ENCODE peak calls at places on chromosomes 7 and 10, in seven cellular contexts. One of them, this sample, is unnamed.
A peak's percentile ranks its signal among the peaks of the same experiment; 100 is the strongest.

GRCh38 chr7:42238709-42239395 is 1.8 kb upstream of the GLI3 start:
- DNase-seq in LoVo: no peak
- DNase-seq in WERI-Rb-1: no peak
- DNase-seq in activated effector memory CD4-positive, alpha-beta T cell treated with anti-CD3 and anti-CD28 coated beads, Interleukin-2, amount 50 U/mL, for 16 hours: no peak
- DNase-seq in stimulated activated CD4-positive, alpha-beta T cell treated with anti-CD3 and anti-CD28 coated beads, TNF-alpha, amount 100 ng/mL, for 4 hours: no peak
- DNase-seq in spleen: no peak
- DNase-seq in heart right ventricle: no peak
- DNase-seq in this sample: no peak

GRCh38 chr10:47383254-47384147 is 592 bp downstream of the ZNF488 start:
- DNase-seq in spleen: no peak
- DNase-seq in activated effector memory CD4-positive, alpha-beta T cell treated with anti-CD3 and anti-CD28 coated beads, Interleukin-2, amount 50 U/mL, for 16 hours: peak; percentile 22
- DNase-seq in stimulated activated CD4-positive, alpha-beta T cell treated with anti-CD3 and anti-CD28 coated beads, TNF-alpha, amount 100 ng/mL, for 4 hours: no peak
- DNase-seq in LoVo: no peak
- DNase-seq in heart right ventricle: no peak
- DNase-seq in WERI-Rb-1: peak; percentile 67
- DNase-seq in this sample: peak; percentile 57

GRCh38 chr7:1677206-1678069 is 7.4 kb downstream of the ELFN1 start:
- DNase-seq in stimulated activated CD4-positive, alpha-beta T cell treated with anti-CD3 and anti-CD28 coated beads, TNF-alpha, amount 100 ng/mL, for 4 hours: no peak
- DNase-seq in activated effector memory CD4-positive, alpha-beta T cell treated with anti-CD3 and anti-CD28 coated beads, Interleukin-2, amount 50 U/mL, for 16 hours: peak; percentile 37
- DNase-seq in heart right ventricle: no peak
- DNase-seq in LoVo: no peak
- DNase-seq in spleen: peak; percentile 47
- DNase-seq in WERI-Rb-1: no peak
- DNase-seq in this sample: no peak

GRCh38 chr10:72688208-72688651 is 3.7 kb upstream of the MCU start:
- DNase-seq in WERI-Rb-1: no peak
- DNase-seq in stimulated activated CD4-positive, alpha-beta T cell treated with anti-CD3 and anti-CD28 coated beads, TNF-alpha, amount 100 ng/mL, for 4 hours: no peak
- DNase-seq in LoVo: peak; percentile 45
- DNase-seq in activated effector memory CD4-positive, alpha-beta T cell treated with anti-CD3 and anti-CD28 coated beads, Interleukin-2, amount 50 U/mL, for 16 hours: no peak
- DNase-seq in spleen: no peak
- DNase-seq in heart right ventricle: no peak
- DNase-seq in this sample: no peak

GRCh38 chr10:30747633-30748032 is 118.1 kb upstream of the LYZL2 start:
- DNase-seq in stimulated activated CD4-positive, alpha-beta T cell treated with anti-CD3 and anti-CD28 coated beads, TNF-alpha, amount 100 ng/mL, for 4 hours: no peak
- DNase-seq in LoVo: no peak
- DNase-seq in activated effector memory CD4-positive, alpha-beta T cell treated with anti-CD3 and anti-CD28 coated beads, Interleukin-2, amount 50 U/mL, for 16 hours: peak; percentile 83
- DNase-seq in heart right ventricle: no peak
- DNase-seq in spleen: no peak
- DNase-seq in WERI-Rb-1: no peak
- DNase-seq in this sample: no peak

GRCh38 chr10:77279207-77279606 is 358.4 kb downstream of the KCNMA1 start:
- DNase-seq in LoVo: no peak
- DNase-seq in stimulated activated CD4-positive, alpha-beta T cell treated with anti-CD3 and anti-CD28 coated beads, TNF-alpha, amount 100 ng/mL, for 4 hours: no peak
- DNase-seq in spleen: no peak
- DNase-seq in WERI-Rb-1: no peak
- DNase-seq in activated effector memory CD4-positive, alpha-beta T cell treated with anti-CD3 and anti-CD28 coated beads, Interleukin-2, amount 50 U/mL, for 16 hours: no peak
- DNase-seq in heart right ventricle: no peak
- DNase-seq in this sample: no peak

GRCh38 chr10:97686962-97687784 is at the start of gene AVPI1:
- DNase-seq in activated effector memory CD4-positive, alpha-beta T cell treated with anti-CD3 and anti-CD28 coated beads, Interleukin-2, amount 50 U/mL, for 16 hours: peak; percentile 98
- DNase-seq in stimulated activated CD4-positive, alpha-beta T cell treated with anti-CD3 and anti-CD28 coated beads, TNF-alpha, amount 100 ng/mL, for 4 hours: peak; percentile 96
- DNase-seq in heart right ventricle: peak; percentile 98
- DNase-seq in WERI-Rb-1: peak; percentile 98
- DNase-seq in spleen: peak; percentile 99
- DNase-seq in LoVo: peak; percentile 99
- DNase-seq in this sample: peak; percentile 97

GRCh38 chr7:141477866-141478265 is 73.3 kb upstream of the AGK start:
- DNase-seq in spleen: no peak
- DNase-seq in LoVo: no peak
- DNase-seq in heart right ventricle: no peak
- DNase-seq in activated effector memory CD4-positive, alpha-beta T cell treated with anti-CD3 and anti-CD28 coated beads, Interleukin-2, amount 50 U/mL, for 16 hours: no peak
- DNase-seq in stimulated activated CD4-positive, alpha-beta T cell treated with anti-CD3 and anti-CD28 coated beads, TNF-alpha, amount 100 ng/mL, for 4 hours: no peak
- DNase-seq in WERI-Rb-1: no peak
- DNase-seq in this sample: no peak

This sample was measured in NCI-H82.